ENCODE peak calls at places on chromosomes 6 and 20, in seven cellular contexts. T, Q, L, S, U, Z and Y are unnamed samples.
A peak's percentile ranks its signal among the peaks of the same experiment; 100 is the strongest.

GRCh38 chr6:149451361-149452061 is 33.3 kb downstream of the ZC3H12D start:
- DNase-seq in T (no peak), Q (peak; percentile 60), L (no peak), S (no peak), U (no peak), Z (no peak), Y (peak; percentile 48)

GRCh38 chr20:2809690-2810089 is 5.1 kb upstream of the C20orf141 start:
- DNase-seq in T (no peak), Q (no peak), L (no peak), S (no peak), U (no peak), Z (no peak), Y (no peak)

GRCh38 chr6:134235937-134236751 is 81.8 kb downstream of the SGK1 start:
- DNase-seq in T (no peak), Q (no peak), L (peak; percentile 77), S (no peak), U (no peak), Z (no peak), Y (no peak)

GRCh38 chr6:54291738-54292137 is 16.5 kb upstream of the TINAG start:
- DNase-seq in T (no peak), Q (no peak), L (peak; percentile 25), S (no peak), U (no peak), Z (no peak), Y (no peak)

GRCh38 chr6:215335-216034 is 76.8 kb upstream of the DUSP22 start:
- DNase-seq in T (no peak), Q (no peak), L (peak; percentile 41), S (no peak), U (no peak), Z (no peak), Y (peak; percentile 49)

GRCh38 chr6:97074785-97075184 is 150.3 kb downstream of the KLHL32 start:
- DNase-seq in T (no peak), Q (no peak), L (no peak), S (no peak), U (no peak), Z (no peak), Y (no peak)

GRCh38 chr6:73079611-73079955 is 145.7 kb downstream of the KHDC1L start:
- DNase-seq in T (no peak), Q (no peak), L (no peak), S (no peak), U (no peak), Z (no peak), Y (no peak)

GRCh38 chr6:29841030-29841429 is 13.4 kb downstream of the HLA-G start:
- DNase-seq in T (no peak), Q (no peak), L (no peak), S (no peak), U (no peak), Z (no peak), Y (no peak)

GRCh38 chr6:100209323-100210137 is 215.5 kb upstream of the MCHR2 start:
- DNase-seq in T (no peak), Q (no peak), L (no peak), S (no peak), U (no peak), Z (no peak), Y (no peak)

GRCh38 chr6:56580271-56580670 is 62.4 kb downstream of the DST start:
- DNase-seq in T (no peak), Q (no peak), L (no peak), S (no peak), U (no peak), Z (no peak), Y (no peak)

GRCh38 chr20:63606701-63607100 is 20.2 kb downstream of the GMEB2 start:
- DNase-seq in T (no peak), Q (no peak), L (no peak), S (no peak), U (no peak), Z (no peak), Y (no peak)

GRCh38 chr6:110039996-110040383 is 61.9 kb downstream of the GPR6 start:
- DNase-seq in T (no peak), Q (peak; percentile 76), L (no peak), S (peak; percentile 32), U (no peak), Z (no peak), Y (peak; percentile 65)

GRCh38 chr6:33800248-33800647 is 3.6 kb downstream of the MLN start:
- DNase-seq in T (no peak), Q (no peak), L (no peak), S (no peak), U (no peak), Z (no peak), Y (no peak)

GRCh38 chr20:48521121-48521520 is 306.7 kb downstream of the PREX1 start:
- DNase-seq in T (no peak), Q (no peak), L (no peak), S (no peak), U (no peak), Z (no peak), Y (no peak)

GRCh38 chr6:168785720-168786511 is 344.9 kb downstream of the SMOC2 start:
- DNase-seq in T (no peak), Q (no peak), L (no peak), S (no peak), U (peak; percentile 64), Z (no peak), Y (no peak)

GRCh38 chr6:45970326-45970725 is 45.3 kb downstream of the CLIC5 start:
- DNase-seq in T (no peak), Q (no peak), L (no peak), S (no peak), U (no peak), Z (no peak), Y (no peak)

GRCh38 chr20:16801919-16802651 is 53.9 kb downstream of the OTOR start:
- DNase-seq in T (peak; percentile 66), Q (peak; percentile 93), L (peak; percentile 8), S (peak; percentile 56), U (peak; percentile 48), Z (peak; percentile 32), Y (peak; percentile 11)

DNA sequence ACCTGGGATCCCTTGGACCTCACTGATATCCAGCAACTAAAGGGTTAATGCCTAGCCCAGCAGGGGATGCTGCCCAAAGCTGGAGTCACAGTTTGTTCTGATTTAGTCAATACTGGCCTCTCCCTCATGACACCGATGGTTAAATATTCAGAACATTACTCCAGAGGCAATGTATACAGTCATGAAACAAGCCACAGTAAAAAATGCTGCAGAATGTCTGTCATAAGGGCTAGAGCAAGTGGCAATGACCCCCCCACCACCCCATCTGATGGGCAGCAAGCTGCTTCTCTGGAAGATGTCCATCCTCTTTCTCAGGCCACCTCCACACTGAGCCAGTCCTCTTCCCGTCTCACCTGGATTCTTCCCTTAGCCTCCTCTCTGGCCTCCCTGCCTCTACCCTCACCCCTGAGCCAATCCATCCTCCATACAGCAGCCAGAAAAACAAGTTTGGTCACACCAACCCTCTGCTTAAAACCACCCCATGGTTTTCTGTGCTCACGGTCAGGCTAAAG is 99.0 kb upstream of the KCNG1 start:
- DNase-seq in T (no peak), Q (peak; percentile 54), L (no peak), S (no peak), U (no peak), Z (no peak), Y (peak; percentile 70)
- TF ChIP-seq JUND in T (no peak), Q (no peak), L (no peak), S (no peak), U (no peak), Z (no peak), Y (no peak)

GRCh38 chr6:154347981-154348380 is 8.6 kb downstream of the IPCEF1 start:
- DNase-seq in T (no peak), Q (no peak), L (no peak), S (no peak), U (no peak), Z (no peak), Y (no peak)

GRCh38 chr6:154341326-154341725 is 15.3 kb downstream of the IPCEF1 start:
- DNase-seq in T (no peak), Q (no peak), L (no peak), S (no peak), U (no peak), Z (no peak), Y (no peak)

GRCh38 chr6:154341876-154342275 is 14.7 kb downstream of the IPCEF1 start:
- DNase-seq in T (no peak), Q (no peak), L (no peak), S (no peak), U (no peak), Z (no peak), Y (no peak)

GRCh38 chr6:154345811-154346210 is 10.8 kb downstream of the IPCEF1 start:
- DNase-seq in T (no peak), Q (no peak), L (no peak), S (no peak), U (no peak), Z (no peak), Y (no peak)

GRCh38 chr6:154343473-154344308 is 12.9 kb downstream of the IPCEF1 start:
- DNase-seq in T (no peak), Q (peak; percentile 54), L (no peak), S (peak; percentile 24), U (no peak), Z (peak; percentile 23), Y (peak; percentile 95)
- TF ChIP-seq JUND in T (no peak), Q (no peak), L (no peak), S (no peak), U (no peak), Z (no peak), Y (no peak)

GRCh38 chr20:43914697-43915208 is at the start of gene TOX2:
- DNase-seq in T (no peak), Q (peak; percentile 62), L (no peak), S (no peak), U (peak; percentile 96), Z (peak; percentile 87), Y (no peak)
- TF ChIP-seq JUND in T (no peak), Q (no peak), L (no peak), S (no peak), U (no peak), Z (no peak), Y (no peak)

DNA sequence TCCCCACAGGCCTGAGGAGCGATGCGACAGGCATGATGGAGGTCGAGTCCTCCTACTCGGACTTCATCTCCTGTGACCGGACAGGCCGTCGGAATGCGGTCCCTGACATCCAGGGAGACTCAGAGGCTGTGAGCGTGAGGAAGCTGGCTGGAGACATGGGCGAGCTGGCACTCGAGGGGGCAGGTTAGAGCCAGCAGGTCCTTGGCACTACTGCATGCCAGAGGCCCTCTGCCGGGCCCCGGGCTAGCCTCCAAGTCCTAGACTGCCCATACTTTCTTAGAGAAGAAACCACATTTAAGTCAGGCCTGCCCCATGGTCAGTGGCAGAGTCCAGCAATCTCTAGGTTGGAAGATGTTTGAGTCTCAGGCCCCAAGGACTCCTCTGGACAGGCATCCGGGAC is 32.1 kb downstream of the PKIG start:
- DNase-seq in T (no peak), Q (no peak), L (no peak), S (no peak), U (no peak), Z (no peak), Y (no peak)
- TF ChIP-seq JUND in T (no peak), Q (no peak), L (no peak), S (no peak), U (no peak), Z (no peak), Y (no peak)

DNA sequence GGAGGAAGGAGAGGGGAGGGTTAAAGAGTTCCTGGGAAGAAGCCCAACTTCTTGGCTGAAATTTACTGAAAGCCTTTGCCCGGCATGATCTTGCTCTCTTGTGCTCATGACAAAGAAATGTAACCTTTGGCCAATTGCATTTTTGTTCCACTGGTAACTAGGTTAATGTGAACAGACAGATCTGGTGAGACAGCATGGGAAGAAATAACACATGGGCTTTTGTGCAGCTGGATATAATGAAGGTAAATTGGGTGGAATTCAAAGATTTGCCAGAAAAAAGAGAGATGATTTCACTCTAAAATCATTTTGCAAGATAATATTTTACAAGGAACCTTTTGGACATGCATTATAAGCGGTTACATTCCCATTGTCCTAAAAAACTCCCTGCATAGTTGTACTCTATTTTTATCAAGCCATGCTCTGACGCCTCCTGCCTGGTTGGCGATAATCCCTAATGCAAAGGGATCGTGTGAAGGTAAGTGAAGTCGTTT is 161.1 kb upstream of the AGPAT4 start:
- DNase-seq in T (no peak), Q (no peak), L (no peak), S (no peak), U (no peak), Z (no peak), Y (peak; percentile 22)
- TF ChIP-seq JUND in T (no peak), Q (no peak), L (no peak), S (no peak), U (peak; percentile 93), Z (no peak), Y (no peak)